ENCODE peak calls at places on chromosomes 11 and 22, in seven cellular contexts. G is IMR-90, W is kidney, H is mammary epithelial cell, B is GM23248, E is neural progenitor cell, R is Karpas-422. F is an unnamed sample.

GRCh38 chr11:84906995-84907394 is 720.1 kb downstream of the DLG2 start:
- DNase-seq in G (peak), W (no peak), H (peak), B (peak), E (no peak), R (no peak), F (no peak)

GRCh38 chr11:34191592-34191991 is 86.2 kb downstream of the NAT10 start:
- DNase-seq in G (no peak), W (no peak), H (no peak), B (peak), E (no peak), R (no peak), F (no peak)

GRCh38 chr22:28002863-28003565 is 84.0 kb upstream of the PITPNB start:
- DNase-seq in G (no peak), W (no peak), H (peak), B (peak), E (no peak), R (no peak), F (no peak)

GRCh38 chr11:73393479-73394415 is 17.5 kb downstream of the RELT start:
- DNase-seq in G (peak), W (peak), H (peak), B (peak), E (peak), R (peak), F (peak)

GRCh38 chr11:70158201-70158600 is 44.9 kb upstream of the FADD start:
- DNase-seq in G (peak), W (no peak), H (no peak), B (peak), E (peak), R (peak), F (no peak)

GRCh38 chr22:20153945-20154344 is 3.1 kb upstream of the CCDC188 start:
- DNase-seq in G (peak), W (no peak), H (no peak), B (peak), E (peak), R (no peak), F (no peak)

GRCh38 chr11:118922745-118923627 is 2.7 kb downstream of the BCL9L start:
- DNase-seq in G (no peak), W (peak), H (no peak), B (peak), E (no peak), R (no peak), F (no peak)

GRCh38 chr11:72745925-72746550 is 6.2 kb downstream of the ARAP1 start:
- DNase-seq in G (no peak), W (peak), H (no peak), B (no peak), E (no peak), R (no peak), F (no peak)

GRCh38 chr11:12066056-12066798 is 44.2 kb upstream of the MICAL2 start:
- DNase-seq in G (peak), W (peak), H (peak), B (peak), E (no peak), R (no peak), F (peak)

GRCh38 chr22:39675907-39676306 is 105.4 kb downstream of the CACNA1I start:
- DNase-seq in G (no peak), W (no peak), H (no peak), B (no peak), E (peak), R (no peak), F (no peak)

GRCh38 chr22:50726643-50727340 is 11.2 kb upstream of the ACR start:
- DNase-seq in G (no peak), W (peak), H (no peak), B (no peak), E (no peak), R (no peak), F (no peak)

GRCh38 chr11:88341852-88342251 is 4.3 kb upstream of the CTSC start:
- DNase-seq in G (no peak), W (no peak), H (no peak), B (no peak), E (peak), R (peak), F (no peak)

GRCh38 chr11:132817387-132817786 is 714.9 kb downstream of the OPCML start:
- DNase-seq in G (no peak), W (no peak), H (no peak), B (no peak), E (no peak), R (no peak), F (no peak)

GRCh38 chr22:50403701-50404101 is 60.6 kb downstream of the PPP6R2 start:
- DNase-seq in G (no peak), W (peak), H (no peak), B (no peak), E (no peak), R (no peak), F (no peak)

GRCh38 chr11:82229346-82229745 is 504.3 kb downstream of the FAM181B start:
- DNase-seq in G (no peak), W (no peak), H (peak), B (peak), E (peak), R (peak), F (no peak)

GRCh38 chr22:37314315-37315046 is 32.2 kb downstream of the CYTH4 start:
- DNase-seq in G (no peak), W (no peak), H (no peak), B (no peak), E (no peak), R (peak), F (no peak)

GRCh38 chr11:24833598-24833997 is 336.7 kb downstream of the LUZP2 start:
- DNase-seq in G (no peak), W (no peak), H (no peak), B (no peak), E (no peak), R (no peak), F (no peak)

GRCh38 chr11:72584293-72584921 is 89.8 kb downstream of the PDE2A start:
- DNase-seq in G (peak), W (peak), H (no peak), B (peak), E (peak), R (no peak), F (no peak)

GRCh38 chr22:46245515-46245914 is 4.6 kb downstream of the CDPF1 start:
- DNase-seq in G (no peak), W (peak), H (no peak), B (no peak), E (no peak), R (no peak), F (no peak)

GRCh38 chr11:14424096-14424495 is 65.1 kb upstream of the RRAS2 start:
- DNase-seq in G (peak), W (no peak), H (no peak), B (peak), E (no peak), R (no peak), F (no peak)

GRCh38 chr11:61361686-61362541 is at the start of the genes CYB561A3 and TMEM138:
- DNase-seq in G (peak), W (peak), H (peak), B (peak), E (peak), R (peak), F (peak)

GRCh38 chr22:38028344-38029130 is 28.7 kb upstream of the PICK1 start:
- DNase-seq in G (no peak), W (peak), H (no peak), B (no peak), E (no peak), R (no peak), F (no peak)

GRCh38 chr11:127843483-127844396 is 743.6 kb downstream of the ETS1 start:
- DNase-seq in G (peak), W (peak), H (peak), B (peak), E (peak), R (peak), F (peak)

GRCh38 chr11:17602105-17603001 is 55.3 kb downstream of the OTOG start:
- DNase-seq in G (no peak), W (no peak), H (no peak), B (no peak), E (no peak), R (no peak), F (no peak)

GRCh38 chr22:37999640-38000272 is 15.4 kb upstream of the SOX10 start:
- DNase-seq in G (peak), W (no peak), H (peak), B (peak), E (no peak), R (peak), F (peak)

GRCh38 chr11:78364128-78364751 is 53.4 kb downstream of the GAB2 start:
- DNase-seq in G (no peak), W (no peak), H (no peak), B (no peak), E (no peak), R (no peak), F (no peak)

GRCh38 chr11:87463486-87464102 is 425.9 kb downstream of the TMEM135 start:
- DNase-seq in G (peak), W (no peak), H (peak), B (peak), E (peak), R (peak), F (peak)

GRCh38 chr11:108009497-108010360 is 1.0 kb downstream of the CUL5 start:
- DNase-seq in G (no peak), W (no peak), H (peak), B (peak), E (peak), R (peak), F (no peak)

GRCh38 chr11:28566643-28567042 is 458.5 kb downstream of the METTL15 start:
- DNase-seq in G (peak), W (peak), H (peak), B (peak), E (peak), R (no peak), F (no peak)

GRCh38 chr22:23047265-23047664 is 23.1 kb upstream of the GNAZ start:
- DNase-seq in G (no peak), W (peak), H (no peak), B (no peak), E (no peak), R (no peak), F (no peak)

GRCh38 chr22:40243891-40244290 is 66.2 kb downstream of the TNRC6B start:
- DNase-seq in G (no peak), W (no peak), H (no peak), B (no peak), E (no peak), R (no peak), F (no peak)

GRCh38 chr11:68264741-68265540 is 6.8 kb downstream of the C11orf24 start:
- DNase-seq in G (no peak), W (no peak), H (no peak), B (no peak), E (no peak), R (no peak), F (no peak)

DNA sequence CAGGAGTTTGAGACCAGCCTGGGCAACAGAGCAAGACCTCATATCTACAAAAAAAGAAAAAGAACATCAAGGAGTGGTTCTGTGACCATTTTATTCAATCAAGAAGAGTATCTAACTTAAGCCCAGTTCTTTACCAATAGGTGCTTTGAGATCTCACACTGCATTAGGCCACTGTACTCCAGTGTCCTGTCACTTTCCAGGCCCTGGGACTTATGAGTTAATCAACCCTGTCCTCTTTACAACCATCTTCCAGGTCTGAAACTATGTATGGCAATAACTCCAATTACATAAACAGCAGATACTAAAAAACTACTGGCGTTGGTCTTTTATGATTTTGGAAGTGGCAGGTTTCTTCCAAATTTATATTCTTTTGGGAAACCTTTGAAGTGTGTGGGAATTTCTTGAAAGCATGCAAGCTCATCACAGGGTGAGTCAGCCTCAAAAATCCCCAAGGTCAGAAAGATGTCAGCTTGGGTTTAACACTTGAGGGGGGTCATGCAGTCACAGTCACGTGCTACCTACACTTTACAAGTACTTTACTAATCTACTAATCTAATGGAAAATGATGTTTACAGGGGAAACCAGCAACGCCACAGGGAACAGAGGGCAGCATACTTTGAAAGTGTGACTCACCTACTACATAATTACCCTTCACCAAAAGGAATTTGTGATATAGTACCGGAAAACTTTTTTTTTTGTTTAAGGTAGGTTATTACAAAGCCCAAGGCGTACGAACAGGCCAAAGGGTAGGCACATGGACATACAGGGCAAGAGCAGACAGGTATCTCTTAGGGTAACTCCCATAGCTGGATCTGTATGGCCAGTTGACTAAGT is 15.6 kb downstream of the PISD start:
- DNase-seq in G (peak), W (peak), H (peak), B (peak), E (no peak), R (no peak), F (peak)
- H3K9ac ChIP-seq in G (no peak), W (no peak), H (peak), B (peak), E (no peak), R (no peak), F (peak)

DNA sequence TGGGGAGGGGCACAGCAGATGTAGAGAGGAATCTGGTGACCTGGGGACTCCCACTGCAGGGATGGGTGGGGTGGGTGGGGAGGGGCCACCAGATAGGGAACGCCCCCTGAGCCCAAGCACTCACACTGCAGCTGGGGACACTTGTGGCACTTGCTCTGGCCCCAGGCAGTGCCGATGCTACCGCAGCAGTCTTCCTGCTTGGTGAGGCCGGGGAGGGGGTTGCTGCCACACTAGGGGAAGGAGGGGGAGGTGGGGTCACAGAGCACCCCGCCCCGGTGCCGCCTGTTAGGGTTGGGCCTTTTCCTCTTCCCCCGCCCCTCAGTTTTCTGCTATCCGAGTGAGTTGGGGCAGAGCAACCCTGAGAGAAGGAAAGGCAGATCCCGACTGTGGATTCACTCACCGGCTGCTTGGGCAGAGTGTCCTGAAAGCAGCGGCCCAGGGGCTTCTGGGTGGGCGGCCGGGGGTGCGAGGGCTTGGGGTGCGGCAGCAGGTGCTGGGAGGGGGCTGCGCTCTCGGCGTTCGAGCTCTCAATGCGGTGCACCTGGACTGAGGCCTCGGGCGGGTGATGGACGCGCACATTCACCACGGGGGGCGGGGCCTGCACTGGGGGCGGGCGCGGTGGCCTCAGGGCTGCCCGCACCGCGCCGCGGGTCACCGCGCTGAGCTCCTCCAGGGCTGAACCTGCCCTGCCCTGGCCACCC is 4.7 kb downstream of the LTBP3 start:
- DNase-seq in G (no peak), W (peak), H (no peak), B (no peak), E (peak), R (peak), F (no peak)
- H3K9ac ChIP-seq in G (no peak), W (no peak), H (no peak), B (no peak), E (no peak), R (no peak), F (no peak)

DNA sequence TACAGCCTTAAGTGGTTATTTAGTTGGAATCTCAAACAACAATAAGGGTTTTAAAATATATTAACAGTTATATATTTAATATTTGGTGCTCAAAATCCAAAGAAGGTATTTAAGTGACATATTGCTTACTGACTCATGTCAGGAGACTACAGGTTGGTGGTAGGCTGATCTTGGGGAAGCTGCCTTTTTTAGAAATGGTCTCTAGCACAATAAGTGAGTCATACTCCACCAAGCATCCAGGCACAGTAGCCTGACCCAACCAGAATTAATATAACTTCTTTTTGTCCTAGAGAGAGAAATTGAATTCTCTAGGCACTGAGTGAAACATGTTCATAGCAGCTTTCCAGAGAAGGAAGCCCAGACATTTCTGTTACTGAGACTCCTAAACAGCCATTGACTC is 868.5 kb upstream of the TENM4 start:
- DNase-seq in G (no peak), W (no peak), H (peak), B (no peak), E (no peak), R (no peak), F (no peak)
- H3K9ac ChIP-seq in G (no peak), W (no peak), H (no peak), B (no peak), E (no peak), R (no peak), F (no peak)

DNA sequence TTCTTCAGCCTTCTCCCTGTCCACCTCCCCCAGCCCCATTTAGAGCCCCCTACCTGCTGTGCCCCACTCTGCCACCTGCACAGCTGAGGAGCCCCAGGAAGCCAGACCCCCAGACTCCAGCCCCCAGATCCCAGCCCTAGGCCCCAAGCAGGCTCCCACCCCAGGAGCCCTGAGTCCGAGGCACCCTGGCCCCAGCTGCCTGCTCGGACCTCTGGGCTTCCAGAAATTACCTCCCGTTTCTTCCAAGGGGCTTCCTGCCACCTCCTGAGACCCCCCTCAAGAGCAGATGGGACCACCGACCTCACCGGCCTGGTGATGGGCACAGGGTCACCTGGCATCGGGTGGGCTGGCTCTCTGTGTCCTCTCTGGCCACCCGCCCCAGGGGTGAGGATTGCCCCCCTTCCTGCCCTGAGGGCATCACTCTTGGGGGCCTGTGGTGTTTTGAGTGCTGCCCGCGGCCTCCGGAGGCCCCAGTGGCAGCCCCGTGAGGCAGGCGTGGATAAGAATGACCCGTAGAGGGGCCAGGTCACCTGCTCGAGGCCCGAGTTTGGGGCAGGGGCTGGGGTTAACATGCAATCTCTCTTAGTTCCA is 18.3 kb upstream of the TALDO1 start:
- DNase-seq in G (no peak), W (peak), H (no peak), B (no peak), E (no peak), R (no peak), F (no peak)
- H3K9ac ChIP-seq in G (no peak), W (no peak), H (no peak), B (no peak), E (no peak), R (peak), F (no peak)

GRCh38 chr11:59185412-59185811 is 13.5 kb downstream of the DTX4 start:
- DNase-seq in G (no peak), W (no peak), H (no peak), B (peak), E (no peak), R (no peak), F (no peak)
- H3K9ac ChIP-seq in G (no peak), W (no peak), H (no peak), B (no peak), E (no peak), R (no peak), F (no peak)

DNA sequence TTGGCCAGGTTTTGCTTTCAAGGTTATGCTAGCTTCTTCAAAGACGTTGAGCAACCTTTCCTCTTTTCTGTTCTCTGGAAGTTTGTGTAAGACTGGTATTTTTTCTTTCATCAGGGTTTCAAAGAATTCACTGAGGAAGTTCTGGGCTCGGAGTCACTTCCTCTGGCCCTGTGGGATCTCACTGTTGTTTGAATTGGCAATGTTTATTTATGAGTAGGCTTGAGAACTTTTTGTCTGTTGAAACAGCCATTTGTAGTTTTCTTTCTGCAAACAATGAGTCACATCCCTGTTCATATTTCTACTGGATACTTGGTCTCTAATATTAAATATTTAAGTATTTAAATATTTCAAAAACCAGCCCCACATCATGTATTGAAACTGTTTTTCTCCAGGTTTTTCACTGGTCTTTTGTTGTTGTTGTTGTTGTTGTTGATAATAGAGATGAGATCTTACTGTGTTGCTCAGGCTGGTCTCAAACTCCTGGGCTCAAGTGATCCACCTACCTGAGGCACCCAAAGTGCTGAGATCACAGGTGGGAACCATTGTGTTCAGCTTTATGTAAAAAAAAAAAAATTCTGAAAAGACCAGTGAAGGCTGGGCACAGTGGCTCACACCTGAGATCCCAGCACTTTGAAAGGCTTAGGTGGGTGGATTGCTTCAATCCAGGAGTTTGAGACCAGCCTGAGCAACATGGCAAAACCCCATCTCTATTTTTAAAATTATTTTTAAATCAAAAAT is 26.9 kb downstream of the SUSD2 start:
- DNase-seq in G (peak), W (no peak), H (peak), B (peak), E (no peak), R (no peak), F (no peak)
- H3K9ac ChIP-seq in G (peak), W (no peak), H (peak), B (peak), E (no peak), R (no peak), F (peak)

GRCh38 chr11:44067266-44067665 is 1.2 kb downstream of the ACCS start:
- DNase-seq in G (no peak), W (no peak), H (no peak), B (no peak), E (no peak), R (peak), F (no peak)
- H3K9ac ChIP-seq in G (no peak), W (no peak), H (no peak), B (peak), E (no peak), R (peak), F (no peak)

GRCh38 chr11:64373598-64373974 is 14.6 kb downstream of the RPS6KA4 start:
- DNase-seq in G (no peak), W (no peak), H (no peak), B (no peak), E (no peak), R (peak), F (no peak)
- H3K9ac ChIP-seq in G (no peak), W (no peak), H (no peak), B (no peak), E (no peak), R (no peak), F (no peak)

F was measured in keratinocyte.